ENCODE peak calls at places on chromosomes 7 and 10, in six cellular contexts. E is T-helper 9 cell; T is GM12891; W is SK-N-SH; K is occipital lobe; X is stimulated activated naive CD4-positive, alpha-beta T cell. C is an unnamed sample.

GRCh38 chr7:80767655-80768054 is 129.2 kb downstream of the CD36 start:
- DNase-seq in T (no peak), E (no peak), X (no peak), K (no peak), W (no peak), C (no peak)

GRCh38 chr7:30476401-30477145 is 2.0 kb downstream of the NOD1 start:
- DNase-seq in W (no peak), K (no peak), T (no peak), X (no peak), E (no peak), C (no peak)

GRCh38 chr7:155258233-155258575 is 39.5 kb upstream of the INSIG1 start:
- DNase-seq in E (no peak), X (no peak), W (no peak), K (no peak), T (no peak), C (no peak)

GRCh38 chr10:122532601-122533266 is 27.8 kb upstream of the DMBT1 start:
- DNase-seq in W (no peak), E (no peak), K (no peak), T (no peak), X (no peak), C (no peak)

GRCh38 chr7:150939052-150939810 is 38.9 kb downstream of the KCNH2 start:
- DNase-seq in W (peak; percentile 47), E (no peak), X (no peak), K (no peak), T (no peak), C (no peak)

GRCh38 chr7:37100735-37101331 is 347.8 kb downstream of the ELMO1 start:
- DNase-seq in T (no peak), X (no peak), W (no peak), E (no peak), K (no peak), C (no peak)

GRCh38 chr10:71770789-71771188 is 2.5 kb downstream of the VSIR start:
- DNase-seq in W (no peak), E (no peak), K (no peak), T (no peak), X (no peak), C (no peak)

GRCh38 chr10:26112532-26112931 is 104.0 kb upstream of the GAD2 start:
- DNase-seq in W (no peak), E (no peak), K (no peak), X (no peak), T (no peak), C (no peak)

GRCh38 chr10:92619368-92619767 is 26.4 kb downstream of the KIF11 start:
- DNase-seq in K (no peak), W (no peak), E (no peak), T (no peak), X (no peak), C (no peak)

GRCh38 chr7:50792342-50793114 is 9.8 kb upstream of the GRB10 start:
- DNase-seq in K (no peak), T (no peak), X (no peak), W (peak; percentile 58), E (no peak), C (no peak)

GRCh38 chr10:77279207-77279606 is 358.4 kb downstream of the KCNMA1 start:
- DNase-seq in X (no peak), W (no peak), T (no peak), E (no peak), K (peak; percentile 8), C (no peak)

GRCh38 chr7:88243345-88243909 is 23.6 kb upstream of the SRI start:
- DNase-seq in E (no peak), X (no peak), T (no peak), K (peak; percentile 10), W (peak; percentile 51), C (no peak)

GRCh38 chr7:131008840-131009651 is 275.0 kb upstream of the KLF14 start:
- DNase-seq in T (no peak), X (no peak), W (no peak), K (no peak), E (no peak), C (no peak)

GRCh38 chr7:99204078-99204477 is 3.8 kb downstream of the KPNA7 start:
- DNase-seq in X (no peak), E (no peak), T (no peak), K (no peak), W (no peak), C (no peak)

GRCh38 chr10:48701941-48702340 is 17.3 kb downstream of the WDFY4 start:
- DNase-seq in W (no peak), T (no peak), E (no peak), X (no peak), K (no peak), C (no peak)

GRCh38 chr10:11610855-11611247 is 599 bp downstream of the USP6NL start:
- DNase-seq in K (no peak), E (peak; percentile 6), X (peak; percentile 6), W (no peak), T (no peak), C (no peak)

GRCh38 chr7:108093903-108094302 is 36.3 kb downstream of the LAMB4 start:
- DNase-seq in K (no peak), T (no peak), W (no peak), E (no peak), X (no peak), C (no peak)

GRCh38 chr7:99928994-99929729 is at the start of gene GJC3:
- DNase-seq in X (peak; percentile 18), W (peak; percentile 85), E (peak; percentile 17), T (peak; percentile 21), K (peak; percentile 12), C (peak; percentile 27)

GRCh38 chr10:123327450-123327849 is 173.2 kb downstream of the BUB3 start:
- DNase-seq in E (no peak), T (no peak), X (no peak), W (no peak), K (no peak), C (peak; percentile 9)

GRCh38 chr7:43303740-43304241 is 191.3 kb downstream of the HECW1 start:
- DNase-seq in K (peak; percentile 73), E (no peak), W (no peak), T (no peak), X (no peak), C (no peak)

GRCh38 chr10:88538038-88538437 is 45.1 kb downstream of the RNLS start:
- DNase-seq in X (no peak), E (no peak), K (no peak), W (no peak), T (no peak), C (no peak)

GRCh38 chr7:34739651-34740300 is 81.8 kb downstream of the NPSR1 start:
- DNase-seq in E (no peak), K (no peak), W (no peak), T (no peak), X (no peak), C (no peak)

GRCh38 chr10:97673736-97674525 is 13.1 kb downstream of the AVPI1 start:
- DNase-seq in T (no peak), K (peak; percentile 72), E (no peak), W (no peak), X (no peak), C (no peak)

C was measured in GM19239.